ENCODE peak calls at places on chromosome 22, in four cellular contexts. I, G, V and J are unnamed samples.
A peak's percentile ranks its signal among the peaks of the same experiment; 100 is the strongest.

GRCh38 chr22:29154364-29155048 is 51.2 kb upstream of the EMID1 start:
- DNase-seq in G (peak; percentile 85), I (peak; percentile 54), V (peak; percentile 68), J (peak; percentile 67)

GRCh38 chr22:40312050-40312449 is 34.2 kb upstream of the ADSL start:
- DNase-seq in V (no peak), I (no peak), G (no peak), J (no peak)

GRCh38 chr22:41429232-41429945 is 17.2 kb downstream of the TOB2 start:
- DNase-seq in G (no peak), V (no peak), I (no peak), J (no peak)

GRCh38 chr22:41181349-41182241 is 23.5 kb upstream of the L3MBTL2 start:
- DNase-seq in G (no peak), V (peak; percentile 90), I (no peak), J (peak; percentile 34)

GRCh38 chr22:30985561-30986208 is 16.6 kb downstream of the TUG1 start:
- DNase-seq in V (no peak), G (no peak), I (no peak), J (no peak)

GRCh38 chr22:41836551-41836950 is 3.6 kb downstream of the SREBF2 start:
- DNase-seq in G (no peak), V (no peak), I (no peak), J (no peak)

GRCh38 chr22:49214976-49215375 is 612.7 kb downstream of the BRD1 start:
- DNase-seq in V (no peak), G (peak; percentile 34), I (no peak), J (no peak)

GRCh38 chr22:25027959-25028840 is 75.7 kb downstream of the KIAA1671 start:
- DNase-seq in G (no peak), I (no peak), V (peak; percentile 55), J (no peak)

GRCh38 chr22:46068908-46069481 is 81.3 kb upstream of the PPARA start:
- DNase-seq in G (peak; percentile 71), I (peak; percentile 13), V (peak; percentile 14), J (peak; percentile 96)

GRCh38 chr22:31093956-31094622 is 13.0 kb downstream of the SMTN start:
- DNase-seq in V (no peak), I (no peak), G (peak; percentile 84), J (no peak)

DNA sequence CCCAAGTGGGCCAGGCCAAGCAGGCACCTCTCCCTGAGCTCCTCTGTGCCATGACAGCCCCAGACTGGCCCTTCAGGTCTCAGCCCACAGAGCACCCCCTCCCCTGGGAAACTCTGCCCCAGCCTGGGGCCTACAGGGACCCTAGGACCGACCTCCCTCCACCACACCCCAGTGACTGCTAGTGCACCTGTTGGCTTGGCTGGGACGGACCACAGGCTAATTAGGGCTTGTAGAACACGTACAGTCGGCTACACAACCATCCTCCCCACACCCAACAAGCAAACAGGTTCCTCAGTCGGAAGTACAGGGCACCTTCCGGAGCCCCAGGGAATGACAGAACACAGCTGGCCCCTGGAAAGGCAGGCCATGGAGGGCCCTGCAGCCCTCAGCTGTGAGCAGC is 4.3 kb downstream of the SBF1 start:
- DNase-seq in I (peak; percentile 93), V (no peak), G (no peak), J (no peak)
- H3K4me3 ChIP-seq in I (peak overlapping the region; percentile 96), V (no peak overlapping the region), G (no peak overlapping the region), J (no peak overlapping the region)

GRCh38 chr22:37150701-37151100 is 985 bp upstream of the IL2RB start:
- DNase-seq in G (no peak), I (no peak), V (no peak), J (no peak)

GRCh38 chr22:37146507-37147180 is 3.1 kb downstream of the IL2RB start:
- DNase-seq in G (no peak), I (no peak), V (no peak), J (no peak)

GRCh38 chr22:37148031-37148651 is 1.6 kb downstream of the IL2RB start:
- DNase-seq in G (no peak), I (no peak), V (no peak), J (no peak)

GRCh38 chr22:37147186-37147990 is 2.3 kb downstream of the IL2RB start:
- DNase-seq in G (no peak), V (peak; percentile 10), I (no peak), J (no peak)

DNA sequence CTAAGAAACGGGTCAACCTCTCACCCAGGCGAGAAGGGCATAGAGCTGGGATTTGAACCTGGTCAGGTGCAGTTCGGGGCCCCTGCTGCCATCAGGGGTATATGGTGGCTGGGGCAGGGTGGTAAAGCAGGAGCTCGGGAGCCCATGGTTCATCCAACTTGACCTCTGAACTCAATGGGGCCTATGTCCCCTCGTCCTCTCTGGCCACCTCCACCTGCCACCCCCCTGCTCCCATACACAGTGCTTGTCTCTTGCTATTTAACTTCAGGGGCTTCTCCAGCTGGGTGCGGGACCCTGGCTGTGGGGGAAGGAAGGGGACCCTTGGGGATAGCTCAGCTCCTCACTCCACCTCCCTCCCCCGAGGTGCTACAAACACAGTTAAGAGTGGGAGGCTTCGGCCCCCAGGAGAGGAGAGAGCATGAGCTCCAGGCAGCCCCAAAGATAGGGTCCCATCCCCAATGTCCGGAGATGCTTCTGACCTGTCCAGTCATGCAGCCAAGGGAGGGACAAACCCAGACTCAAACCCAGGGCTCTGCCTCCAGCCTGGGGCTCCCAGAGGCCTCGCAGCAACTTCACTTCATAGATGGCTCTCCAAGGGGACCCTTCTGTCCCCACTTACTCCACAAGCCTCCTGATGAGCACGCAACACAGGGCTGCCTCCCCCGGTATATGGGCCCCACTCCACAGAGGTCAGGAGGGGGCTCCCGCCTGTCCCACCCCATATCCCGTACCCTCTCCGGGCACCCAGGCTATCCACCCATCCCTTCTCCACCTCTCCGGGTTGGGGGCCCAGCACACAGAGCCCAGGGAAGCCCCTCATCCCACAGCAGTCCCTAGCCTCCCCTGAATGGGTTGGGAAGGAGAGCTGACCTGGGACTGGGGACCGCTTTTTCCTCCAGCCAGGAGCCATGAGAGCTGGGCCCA is 712 bp downstream of the IL2RB start:
- DNase-seq in V (no peak), G (no peak), I (no peak), J (no peak)
- H3K4me3 ChIP-seq in V (no peak overlapping the region), G (no peak overlapping the region), I (no peak overlapping the region), J (no peak overlapping the region)

DNA sequence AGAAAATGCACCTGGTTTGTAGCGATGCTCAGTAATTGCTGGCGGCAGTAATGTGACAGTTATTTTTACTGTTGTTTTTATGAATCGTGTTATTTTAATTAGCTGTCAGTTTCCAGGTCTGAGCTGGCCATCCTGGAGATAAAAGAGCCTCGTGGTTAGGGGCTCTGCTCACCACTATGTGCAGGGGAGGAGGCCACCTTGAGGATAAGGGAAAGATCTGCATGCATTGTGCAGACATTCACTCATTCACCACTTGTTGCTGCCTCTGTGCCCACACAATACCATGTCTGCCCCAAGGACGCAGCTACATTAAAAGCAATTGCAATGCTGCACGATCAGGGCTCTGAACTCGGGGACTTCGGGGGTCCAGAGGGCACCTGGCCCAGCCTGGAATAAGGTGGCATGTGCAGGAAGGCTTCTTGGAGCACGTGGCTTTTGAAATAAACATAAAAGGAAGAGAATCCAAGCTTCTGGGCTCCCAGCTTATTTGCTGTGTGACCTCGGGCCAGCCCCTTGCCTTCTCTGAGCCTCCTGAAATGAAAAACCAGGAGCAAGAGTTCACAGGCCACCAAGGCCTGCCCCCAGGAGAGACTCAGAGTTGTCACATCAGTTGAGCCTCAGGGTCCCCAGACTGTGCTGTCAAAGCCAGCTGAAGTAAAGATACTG is 44.7 kb upstream of the SHISAL1 start:
- DNase-seq in V (no peak), G (no peak), I (no peak), J (no peak)
- H3K4me3 ChIP-seq in V (no peak overlapping the region), G (no peak overlapping the region), I (no peak overlapping the region), J (no peak overlapping the region)

GRCh38 chr22:26656896-26657851 is at the start of gene MIAT:
- DNase-seq in V (no peak), I (no peak), G (no peak), J (no peak)
- H3K4me3 ChIP-seq in V (peak within 1 kb of the TSS; percentile 36), I (peak within 1 kb of the TSS; percentile 50), G (peak within 1 kb of the TSS; percentile 34), J (no peak within 1 kb of the TSS)